ENCODE peak calls at places on chromosomes 12 and 14, in five cellular contexts. C, X, A, M and R are unnamed samples.

GRCh38 chr14:104734601-104734990 is 10.6 kb downstream of the ADSS1 start:
- DNase-seq in C (no peak), X (no peak), A (no peak), M (no peak), R (no peak)

GRCh38 chr12:14167005-14167628 is 185.7 kb upstream of the GRIN2B start:
- DNase-seq in C (peak), X (no peak), A (peak), M (no peak), R (no peak)

GRCh38 chr12:2794261-2794735 is 472 bp upstream of the FKBP4 start:
- DNase-seq in C (peak), X (peak), A (no peak), M (no peak), R (no peak)

GRCh38 chr12:24760162-24760561 is 188.7 kb downstream of the BCAT1 start:
- DNase-seq in C (no peak), X (no peak), A (peak), M (no peak), R (no peak)

GRCh38 chr12:57551637-57552305 is 1.9 kb downstream of the KIF5A start:
- DNase-seq in C (no peak), X (no peak), A (no peak), M (peak), R (no peak)

GRCh38 chr14:30559638-30560071 is 697 bp downstream of the G2E3 start:
- DNase-seq in C (peak), X (no peak), A (peak), M (no peak), R (no peak)

GRCh38 chr12:90868626-90869025 is 86.3 kb downstream of the CCER1 start:
- DNase-seq in C (no peak), X (no peak), A (no peak), M (no peak), R (no peak)

GRCh38 chr12:127383281-127383680 is 883.7 kb upstream of the TMEM132C start:
- DNase-seq in C (no peak), X (no peak), A (no peak), M (no peak), R (no peak)

GRCh38 chr12:79012616-79013015 is 148.0 kb downstream of the SYT1 start:
- DNase-seq in C (no peak), X (no peak), A (no peak), M (no peak), R (no peak)

GRCh38 chr14:77375164-77375950 is 1.5 kb downstream of the TMED8 start:
- DNase-seq in C (peak), X (no peak), A (no peak), M (no peak), R (no peak)

GRCh38 chr12:56878010-56878339 is 56.2 kb downstream of the SDR9C7 start:
- DNase-seq in C (no peak), X (no peak), A (no peak), M (no peak), R (no peak)

GRCh38 chr12:122788387-122788786 is 14.0 kb downstream of the CCDC62 start:
- DNase-seq in C (no peak), X (no peak), A (no peak), M (no peak), R (no peak)

GRCh38 chr14:85479306-85479705 is 50.6 kb upstream of the FLRT2 start:
- DNase-seq in C (no peak), X (no peak), A (no peak), M (no peak), R (no peak)

GRCh38 chr14:73463411-73463810 is 5.1 kb upstream of the NUMB start:
- DNase-seq in C (no peak), X (peak), A (no peak), M (peak), R (no peak)

GRCh38 chr14:30252151-30252550 is 306.8 kb upstream of the G2E3 start:
- DNase-seq in C (no peak), X (no peak), A (no peak), M (no peak), R (no peak)

GRCh38 chr14:61080591-61081010 is 99.6 kb downstream of the SLC38A6 start:
- DNase-seq in C (peak), X (no peak), A (no peak), M (no peak), R (no peak)

GRCh38 chr14:74524076-74524812 is 30.7 kb downstream of the ISCA2 start:
- DNase-seq in C (no peak), X (no peak), A (peak), M (no peak), R (no peak)

GRCh38 chr12:84805474-84805858 is 107.1 kb downstream of the SLC6A15 start:
- DNase-seq in C (no peak), X (no peak), A (peak), M (no peak), R (no peak)

DNA sequence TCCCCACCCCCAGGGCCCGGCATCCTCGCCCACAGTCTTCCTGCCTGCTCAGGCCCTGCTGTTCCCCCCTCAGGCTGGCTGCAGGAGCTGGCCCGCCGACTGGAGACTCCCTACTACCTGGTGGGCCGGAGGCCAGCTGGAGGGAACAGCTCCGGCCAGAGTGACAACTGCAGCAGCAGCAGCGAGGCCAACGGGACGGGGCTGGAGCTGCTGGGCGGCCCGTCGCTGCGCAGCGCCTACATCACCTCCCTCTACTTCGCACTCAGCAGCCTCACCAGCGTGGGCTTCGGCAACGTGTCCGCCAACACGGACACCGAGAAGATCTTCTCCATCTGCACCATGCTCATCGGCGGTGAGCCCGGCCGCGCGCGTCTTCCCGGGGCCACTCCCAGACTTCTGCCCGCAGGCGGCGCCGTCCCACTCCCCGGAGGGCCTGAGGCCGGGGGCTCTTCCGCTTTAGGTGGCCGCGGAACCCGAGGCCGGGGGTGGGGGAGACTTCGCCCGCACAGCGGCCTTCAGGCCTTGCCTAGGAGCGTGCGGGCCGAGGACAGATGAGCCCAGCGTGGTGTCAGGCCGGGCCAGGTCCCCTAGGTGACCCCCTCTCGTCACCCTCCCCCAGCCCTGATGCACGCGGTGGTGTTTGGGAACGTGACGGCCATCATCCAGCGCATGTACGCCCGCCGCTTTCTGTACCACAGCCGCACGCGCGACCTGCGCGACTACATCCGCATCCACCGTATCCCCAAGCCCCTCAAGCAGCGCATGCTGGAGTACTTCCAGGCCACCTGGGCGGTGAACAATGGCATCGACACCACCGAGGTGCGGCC is 10.2 kb downstream of the KCNH3 start:
- DNase-seq in C (no peak), X (no peak), A (peak), M (no peak), R (no peak)
- TF ChIP-seq CTCF in C (no peak), X (peak), A (peak), M (peak), R (no peak)

GRCh38 chr14:69471916-69472315 is 12.6 kb upstream of the PLEKHD1 start:
- DNase-seq in C (no peak), X (no peak), A (no peak), M (no peak), R (no peak)

GRCh38 chr14:69479696-69480095 is 4.8 kb upstream of the PLEKHD1 start:
- DNase-seq in C (peak), X (no peak), A (no peak), M (no peak), R (no peak)

GRCh38 chr14:69471436-69471835 is 13.1 kb upstream of the PLEKHD1 start:
- DNase-seq in C (no peak), X (no peak), A (no peak), M (no peak), R (no peak)

GRCh38 chr14:69473271-69473670 is 11.3 kb upstream of the PLEKHD1 start:
- DNase-seq in C (no peak), X (no peak), A (no peak), M (no peak), R (no peak)

GRCh38 chr14:69475194-69475818 is 9.2 kb upstream of the PLEKHD1 start:
- DNase-seq in C (peak), X (no peak), A (peak), M (no peak), R (no peak)
- TF ChIP-seq CTCF in C (peak), X (peak), A (peak), M (no peak), R (peak)

GRCh38 chr14:69816216-69816615 is 19.2 kb upstream of the SLC10A1 start:
- DNase-seq in C (no peak), X (no peak), A (no peak), M (no peak), R (no peak)

GRCh38 chr14:69818760-69819191 is 21.7 kb upstream of the SLC10A1 start:
- DNase-seq in C (peak), X (no peak), A (peak), M (no peak), R (peak)

GRCh38 chr14:69819607-69820006 is 22.6 kb upstream of the SLC10A1 start:
- DNase-seq in C (no peak), X (no peak), A (peak), M (no peak), R (no peak)

GRCh38 chr14:69822456-69822855 is 25.4 kb upstream of the SLC10A1 start:
- DNase-seq in C (no peak), X (no peak), A (no peak), M (no peak), R (no peak)

GRCh38 chr14:69820991-69821390 is 23.9 kb upstream of the SLC10A1 start:
- DNase-seq in C (no peak), X (no peak), A (no peak), M (no peak), R (no peak)
- TF ChIP-seq CTCF in C (no peak), X (no peak), A (no peak), M (no peak), R (no peak)

DNA sequence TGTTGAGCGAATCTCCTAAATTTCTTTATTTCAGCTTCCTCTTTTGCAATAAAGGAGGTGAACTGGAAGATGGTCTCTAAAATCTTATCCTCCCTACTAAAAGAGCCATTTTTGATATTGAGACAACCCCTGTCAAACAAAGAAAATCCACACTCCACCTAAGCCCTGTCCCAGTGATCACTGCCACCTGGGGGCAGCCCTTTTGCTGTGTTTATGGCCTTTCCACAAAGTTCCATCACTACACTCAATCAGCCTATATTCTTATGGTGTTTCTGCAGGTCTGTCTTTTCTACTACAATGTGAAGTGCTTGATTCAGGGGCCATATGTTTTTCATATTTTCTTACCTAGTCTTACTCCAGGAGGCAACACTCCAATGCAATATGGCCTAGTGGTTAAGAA is 163.7 kb downstream of the BMP4 start:
- DNase-seq in C (no peak), X (no peak), A (peak), M (no peak), R (no peak)
- TF ChIP-seq CTCF in C (peak), X (no peak), A (peak), M (no peak), R (no peak)

DNA sequence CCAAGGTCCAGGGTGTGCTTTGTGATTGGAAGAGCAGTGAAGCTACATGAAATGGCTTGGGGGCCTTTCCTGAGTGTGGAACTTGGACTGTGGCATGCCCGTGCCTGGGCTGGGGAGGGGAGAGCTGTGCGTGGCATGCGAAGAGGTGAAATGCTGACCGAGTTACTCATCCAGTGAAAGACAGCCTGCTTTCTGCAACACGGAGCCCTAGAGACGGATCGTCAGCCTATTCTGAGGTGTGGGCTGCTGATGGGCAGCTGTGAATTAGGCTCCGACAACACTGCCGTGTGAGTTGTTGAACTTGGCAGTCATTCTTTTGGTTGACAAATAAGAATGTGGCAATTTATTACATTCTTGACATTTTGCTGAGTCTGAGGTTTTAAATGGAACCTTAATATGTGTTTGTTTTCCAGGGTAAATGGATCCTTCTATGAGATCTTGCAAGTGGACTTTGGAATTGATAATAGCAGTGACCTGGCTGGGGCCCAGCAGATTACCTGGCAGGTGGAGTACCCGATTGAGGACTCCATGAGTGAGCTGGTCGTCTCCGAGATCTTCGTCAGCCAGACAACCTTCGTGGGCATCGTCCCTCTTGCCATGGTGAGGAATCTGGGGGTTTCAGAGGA is 453.9 kb downstream of the AACS start:
- DNase-seq in C (no peak), X (no peak), A (no peak), M (no peak), R (no peak)
- TF ChIP-seq CTCF in C (no peak), X (no peak), A (no peak), M (no peak), R (no peak)

GRCh38 chr12:114406326-114407033 is 536 bp upstream of the TBX5 start:
- DNase-seq in C (no peak), X (no peak), A (peak), M (no peak), R (no peak)

GRCh38 chr12:114407034-114407420 is 1.1 kb upstream of the TBX5 start:
- DNase-seq in C (no peak), X (no peak), A (no peak), M (no peak), R (no peak)

GRCh38 chr12:114404451-114405198 is 1.3 kb downstream of the TBX5 start:
- DNase-seq in C (no peak), X (no peak), A (no peak), M (no peak), R (no peak)

GRCh38 chr12:114405199-114405448 is 820 bp downstream of the TBX5 start:
- DNase-seq in C (no peak), X (no peak), A (no peak), M (no peak), R (no peak)

GRCh38 chr12:114405449-114406271 is at the start of gene TBX5:
- DNase-seq in C (no peak), X (no peak), A (peak), M (no peak), R (no peak)
- TF ChIP-seq CTCF in C (no peak), X (no peak), A (no peak), M (no peak), R (no peak)

GRCh38 chr14:56417173-56417572 is 162.4 kb upstream of the TMEM260 start:
- DNase-seq in C (no peak), X (no peak), A (no peak), M (no peak), R (no peak)

GRCh38 chr14:56423591-56423991 is 156.0 kb upstream of the TMEM260 start:
- DNase-seq in C (no peak), X (no peak), A (no peak), M (no peak), R (no peak)

GRCh38 chr14:56422703-56423213 is 156.8 kb upstream of the TMEM260 start:
- DNase-seq in C (peak), X (peak), A (peak), M (peak), R (no peak)
- TF ChIP-seq CTCF in C (peak), X (peak), A (peak), M (peak), R (peak)

DNA sequence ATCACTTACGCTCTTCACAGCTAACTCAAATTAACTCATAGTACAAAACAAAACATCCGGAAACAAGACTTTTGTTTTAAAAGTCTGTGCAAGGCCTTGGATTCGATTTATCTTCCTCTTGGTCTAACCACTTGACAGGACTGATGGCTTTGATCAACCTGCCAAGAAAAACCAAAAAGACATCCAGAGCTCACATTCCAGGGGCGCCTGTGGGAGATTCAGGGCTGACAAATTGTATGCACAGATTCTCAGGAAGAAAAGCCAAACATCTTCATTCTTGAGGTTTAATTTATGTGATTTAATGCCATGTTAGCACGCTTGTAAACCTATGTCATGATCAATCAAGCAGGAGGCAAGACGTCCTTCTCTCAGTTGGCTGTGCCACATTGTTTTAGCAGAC is 129.2 kb upstream of the TMCC3 start:
- DNase-seq in C (no peak), X (no peak), A (no peak), M (no peak), R (no peak)
- TF ChIP-seq CTCF in C (no peak), X (no peak), A (no peak), M (no peak), R (no peak)